ENCODE peak calls at places on chromosomes 11 and 22, in five cellular contexts. A, C, G, W and V are unnamed samples.

GRCh38 chr11:61007383-61007970 is 36.0 kb downstream of the CD6 start:
- DNase-seq in A (peak; percentile 44), C (no peak), G (no peak), W (no peak), V (no peak)

GRCh38 chr22:36452473-36453265 is 28.8 kb downstream of the TXN2 start:
- DNase-seq in A (no peak), C (no peak), G (no peak), W (no peak), V (no peak)

GRCh38 chr22:49934144-49934890 is 15.9 kb downstream of the CRELD2 start:
- DNase-seq in A (peak; percentile 75), C (no peak), G (no peak), W (peak; percentile 71), V (peak; percentile 67)

GRCh38 chr11:132035736-132036135 is 665.3 kb downstream of the NTM start:
- DNase-seq in A (no peak), C (no peak), G (no peak), W (no peak), V (no peak)

GRCh38 chr22:30127749-30128166 is 47.5 kb downstream of the HORMAD2 start:
- DNase-seq in A (no peak), C (no peak), G (no peak), W (no peak), V (no peak)

GRCh38 chr11:34316347-34317037 is 41.3 kb downstream of the ABTB2 start:
- DNase-seq in A (no peak), C (no peak), G (no peak), W (no peak), V (no peak)

GRCh38 chr22:29477919-29478318 is 2.1 kb upstream of the NEFH start:
- DNase-seq in A (no peak), C (no peak), G (no peak), W (no peak), V (no peak)

GRCh38 chr11:4626207-4627105 is 10.8 kb upstream of the OR51D1 start:
- DNase-seq in A (peak; percentile 74), C (no peak), G (no peak), W (peak; percentile 88), V (no peak)

GRCh38 chr11:125373426-125374391 is 122.4 kb downstream of the FEZ1 start:
- DNase-seq in A (no peak), C (peak; percentile 42), G (no peak), W (no peak), V (no peak)

GRCh38 chr11:70203749-70204465 is 811 bp downstream of the FADD start:
- DNase-seq in A (peak; percentile 84), C (peak; percentile 40), G (peak; percentile 84), W (peak; percentile 60), V (peak; percentile 26)
- TF ChIP-seq POLR2A in A (peak; percentile 26), C (peak; percentile 46), G (no peak), W (peak; percentile 13), V (no peak)

GRCh38 chr11:111851067-111851466 is 20.3 kb downstream of the ALG9 start:
- DNase-seq in A (no peak), C (no peak), G (no peak), W (no peak), V (no peak)

GRCh38 chr11:111855506-111855905 is 15.9 kb downstream of the ALG9 start:
- DNase-seq in A (no peak), C (no peak), G (no peak), W (no peak), V (no peak)

GRCh38 chr11:111849631-111850030 is 21.8 kb downstream of the ALG9 start:
- DNase-seq in A (no peak), C (no peak), G (no peak), W (no peak), V (no peak)

GRCh38 chr11:111852103-111852502 is 19.3 kb downstream of the ALG9 start:
- DNase-seq in A (no peak), C (no peak), G (no peak), W (no peak), V (no peak)

DNA sequence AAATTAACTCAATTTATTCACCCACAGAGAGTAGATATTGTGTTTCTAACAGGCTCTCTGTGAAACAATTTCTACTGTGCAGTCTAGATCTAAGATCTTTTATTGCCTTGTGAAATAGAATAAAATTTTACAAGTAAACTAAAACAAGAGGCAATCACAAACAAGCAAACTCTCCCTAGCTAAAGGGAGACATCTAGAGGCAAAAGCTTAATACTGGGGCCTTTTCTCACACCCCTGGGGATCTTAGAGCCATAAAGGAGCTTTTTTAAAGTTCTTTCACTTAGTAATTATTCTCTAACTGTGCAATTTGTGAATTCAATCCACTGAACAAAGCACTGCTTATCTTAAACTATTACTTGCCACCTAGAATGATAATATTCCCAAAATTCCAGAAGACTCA is 19.7 kb downstream of the ALG9 start:
- DNase-seq in A (no peak), C (no peak), G (no peak), W (no peak), V (no peak)
- TF ChIP-seq CTCF in A (no peak), C (peak; percentile 34), G (no peak), W (peak; percentile 27), V (no peak)

DNA sequence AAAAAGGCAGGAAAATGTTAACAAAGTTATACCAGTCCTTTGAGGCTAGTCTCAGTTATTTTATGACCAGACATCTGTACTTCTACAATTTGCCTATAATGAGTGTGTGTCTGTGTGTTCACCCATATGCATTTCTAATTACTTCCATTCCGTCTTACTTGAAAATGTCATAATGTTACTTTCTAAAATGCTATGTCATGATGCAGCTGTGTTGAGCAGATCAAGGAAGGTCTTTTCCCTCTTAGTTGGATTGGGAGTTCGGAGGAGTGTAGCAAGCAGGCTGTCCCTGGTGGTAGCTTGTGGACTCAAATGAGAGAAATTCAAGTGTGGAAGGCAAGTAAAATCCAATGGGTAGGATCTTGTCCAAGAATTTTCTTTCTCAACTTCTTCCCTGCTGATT is 3.0 kb downstream of the SNX19 start:
- DNase-seq in A (no peak), C (no peak), G (no peak), W (no peak), V (no peak)
- TF ChIP-seq POLR2A in A (no peak), C (no peak), G (no peak), W (no peak), V (no peak)

GRCh38 chr11:44977493-44977984 is 26.9 kb upstream of the TP53I11 start:
- DNase-seq in A (peak; percentile 41), C (no peak), G (no peak), W (peak; percentile 39), V (no peak)
- TF ChIP-seq CTCF in A (peak; percentile 26), C (no peak), G (no peak), W (peak; percentile 25), V (no peak)

GRCh38 chr11:2312232-2313042 is 10.6 kb downstream of the TSPAN32 start:
- DNase-seq in A (no peak), C (no peak), G (peak; percentile 70), W (no peak), V (no peak)
- TF ChIP-seq POLR2A in A (no peak), C (no peak), G (no peak), W (no peak), V (no peak)

GRCh38 chr11:65378208-65378927 is 4.1 kb downstream of the SLC25A45 start:
- DNase-seq in A (peak; percentile 52), C (no peak), G (no peak), W (no peak), V (no peak)

GRCh38 chr11:65376138-65376713 is 6.2 kb downstream of the SLC25A45 start:
- DNase-seq in A (no peak), C (no peak), G (no peak), W (no peak), V (no peak)

GRCh38 chr11:65377036-65377435 is 5.4 kb downstream of the SLC25A45 start:
- DNase-seq in A (no peak), C (no peak), G (no peak), W (no peak), V (no peak)

GRCh38 chr11:65378928-65379638 is 3.4 kb downstream of the SLC25A45 start:
- DNase-seq in A (no peak), C (no peak), G (no peak), W (no peak), V (no peak)

GRCh38 chr11:65377777-65378176 is 4.7 kb downstream of the SLC25A45 start:
- DNase-seq in A (no peak), C (no peak), G (no peak), W (no peak), V (no peak)
- TF ChIP-seq CTCF in A (no peak), C (no peak), G (no peak), W (no peak), V (no peak)

GRCh38 chr11:65014146-65014960 is at the start of gene ARL2:
- DNase-seq in A (no peak), C (no peak), G (peak; percentile 72), W (peak; percentile 12), V (peak; percentile 42)
- TF ChIP-seq POLR2A in A (peak; percentile 51), C (peak; percentile 78), G (no peak), W (no peak), V (peak; percentile 54)

GRCh38 chr11:119372260-119373058 is 9.0 kb downstream of the USP2 start:
- DNase-seq in A (no peak), C (no peak), G (peak; percentile 46), W (no peak), V (peak; percentile 70)

GRCh38 chr11:119371067-119371601 is 10.4 kb downstream of the USP2 start:
- DNase-seq in A (no peak), C (no peak), G (no peak), W (no peak), V (peak; percentile 65)

GRCh38 chr11:119370486-119371046 is 10.9 kb downstream of the USP2 start:
- DNase-seq in A (peak; percentile 40), C (no peak), G (peak; percentile 54), W (no peak), V (peak; percentile 64)

GRCh38 chr11:119373059-119373875 is 8.2 kb downstream of the USP2 start:
- DNase-seq in A (no peak), C (no peak), G (peak; percentile 66), W (no peak), V (peak; percentile 33)

GRCh38 chr11:119371778-119372182 is 9.7 kb downstream of the USP2 start:
- DNase-seq in A (no peak), C (no peak), G (no peak), W (no peak), V (no peak)
- TF ChIP-seq CTCF in A (peak; percentile 23), C (peak; percentile 22), G (no peak), W (peak; percentile 49), V (peak; percentile 25)

DNA sequence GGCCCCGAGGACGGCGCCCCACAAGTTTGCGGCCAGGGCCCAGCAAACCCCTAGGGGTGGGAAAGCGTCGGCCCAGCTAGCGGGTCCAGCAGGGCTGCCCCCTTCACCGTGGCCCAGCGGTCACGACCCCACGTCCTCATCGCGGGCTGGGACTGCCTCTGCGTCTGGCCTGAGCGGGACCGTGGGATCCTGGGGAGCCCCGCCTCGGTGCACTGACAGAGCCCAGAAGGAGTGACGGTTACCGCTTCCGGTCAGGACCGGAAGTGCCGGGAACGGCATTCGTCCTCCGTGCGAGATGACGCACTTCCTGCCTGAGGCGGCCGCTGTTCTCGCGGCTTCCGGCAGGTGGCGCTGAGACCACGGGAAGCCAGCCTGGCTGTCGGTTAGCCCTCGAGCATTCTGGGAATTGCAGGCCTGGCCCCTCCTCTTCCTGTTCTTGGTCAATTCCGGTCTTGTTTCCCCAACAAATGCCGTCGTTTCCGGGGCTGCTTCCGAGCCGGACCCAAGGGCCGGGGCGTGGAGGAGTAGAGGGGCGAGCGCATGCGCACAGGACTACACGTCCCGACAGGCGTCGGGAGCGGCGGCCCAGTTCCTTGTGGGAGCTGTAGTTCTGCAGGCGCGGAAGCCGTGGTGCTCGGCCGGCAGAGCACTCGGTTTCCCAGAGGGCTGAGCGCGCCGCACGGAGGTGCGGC is at the start of gene TSSC4:
- DNase-seq in A (peak; percentile 100), C (peak; percentile 99), G (peak; percentile 100), W (peak; percentile 100), V (peak; percentile 100)
- TF ChIP-seq POLR2A in A (peak; percentile 95), C (peak; percentile 93), G (peak; percentile 79), W (peak; percentile 65), V (peak; percentile 91)

GRCh38 chr11:89015614-89016013 is 50.2 kb downstream of the GRM5 start:
- DNase-seq in A (no peak), C (no peak), G (no peak), W (no peak), V (no peak)
- TF ChIP-seq CTCF in A (no peak), C (no peak), G (no peak), W (no peak), V (no peak)